ENCODE peak calls at places on chromosomes 16 and 17, in eight cellular contexts. X is fibroblast of the aortic adventitia, D is nephron progenitor cell, Q is K562, O is neural progenitor cell, Y is heart left ventricle, U is AG10803, C is OCI-LY7. Z is an unnamed sample.

GRCh38 chr16:82070656-82071369 is 35.8 kb downstream of the HSD17B2 start:
- DNase-seq in X (peak), D (no peak), Q (no peak), O (no peak), Y (no peak), U (peak), C (no peak), Z (peak)

GRCh38 chr17:37605813-37606505 is 3.3 kb downstream of the SYNRG start:
- DNase-seq in X (no peak), D (no peak), Q (no peak), O (no peak), Y (no peak), U (peak), C (peak), Z (no peak)

GRCh38 chr17:44086364-44087311 is 16.1 kb downstream of the G6PC3 start:
- DNase-seq in X (peak), D (no peak), Q (peak), O (peak), Y (no peak), U (peak), C (no peak), Z (peak)

GRCh38 chr16:4494746-4495490 is 18.7 kb downstream of the HMOX2 start:
- DNase-seq in X (peak), D (no peak), Q (no peak), O (no peak), Y (no peak), U (peak), C (no peak), Z (peak)

GRCh38 chr17:35554668-35555067 is 6.0 kb downstream of the SLFN14 start:
- DNase-seq in X (no peak), D (no peak), Q (no peak), O (no peak), Y (no peak), U (no peak), C (no peak), Z (no peak)

GRCh38 chr16:622920-623280 is 7.9 kb upstream of the WFIKKN1 start:
- DNase-seq in X (no peak), D (no peak), Q (peak), O (no peak), Y (no peak), U (no peak), C (no peak), Z (no peak)

GRCh38 chr16:20409398-20410152 is at the start of gene ACSM5:
- DNase-seq in X (no peak), D (no peak), Q (no peak), O (no peak), Y (no peak), U (no peak), C (no peak), Z (no peak)

GRCh38 chr16:19406891-19407491 is 10.7 kb upstream of the TMC5 start:
- DNase-seq in X (no peak), D (no peak), Q (no peak), O (no peak), Y (no peak), U (no peak), C (no peak), Z (no peak)

GRCh38 chr16:68287276-68288251 is 23.2 kb downstream of the SLC7A6OS start:
- DNase-seq in X (peak), D (no peak), Q (no peak), O (no peak), Y (peak), U (peak), C (no peak), Z (peak)

GRCh38 chr17:5715478-5715877 is 131.2 kb upstream of the NLRP1 start:
- DNase-seq in X (no peak), D (no peak), Q (no peak), O (no peak), Y (no peak), U (no peak), C (no peak), Z (no peak)

GRCh38 chr17:38609280-38610031 is 3.7 kb upstream of the SRCIN1 start:
- DNase-seq in X (no peak), D (no peak), Q (no peak), O (peak), Y (peak), U (no peak), C (no peak), Z (no peak)
- TF ChIP-seq CTCF in X (peak), D (no peak), Q (no peak), O (peak), Y (no peak), U (no peak), C (peak), Z (peak)

GRCh38 chr17:17752822-17753448 is 71.7 kb downstream of the RAI1 start:
- DNase-seq in X (no peak), D (no peak), Q (no peak), O (no peak), Y (no peak), U (no peak), C (peak), Z (no peak)

GRCh38 chr17:17750881-17751280 is 69.6 kb downstream of the RAI1 start:
- DNase-seq in X (no peak), D (no peak), Q (no peak), O (no peak), Y (no peak), U (no peak), C (peak), Z (no peak)

GRCh38 chr17:17751489-17751995 is 70.3 kb downstream of the RAI1 start:
- DNase-seq in X (no peak), D (no peak), Q (no peak), O (no peak), Y (no peak), U (no peak), C (peak), Z (no peak)

GRCh38 chr17:17749921-17750320 is 68.7 kb downstream of the RAI1 start:
- DNase-seq in X (peak), D (peak), Q (peak), O (peak), Y (no peak), U (peak), C (peak), Z (peak)

GRCh38 chr17:17751996-17752821 is 71.0 kb downstream of the RAI1 start:
- DNase-seq in X (peak), D (peak), Q (peak), O (peak), Y (peak), U (peak), C (peak), Z (peak)
- TF ChIP-seq CTCF in X (no peak), D (peak), Q (peak), O (peak), Y (peak), U (peak), C (peak), Z (no peak)

GRCh38 chr16:50588276-50588675 is 40.1 kb downstream of the NKD1 start:
- DNase-seq in X (no peak), D (no peak), Q (no peak), O (peak), Y (no peak), U (no peak), C (no peak), Z (no peak)

GRCh38 chr16:50583211-50583610 is 35.0 kb downstream of the NKD1 start:
- DNase-seq in X (no peak), D (no peak), Q (no peak), O (no peak), Y (peak), U (no peak), C (no peak), Z (no peak)

GRCh38 chr16:50587543-50587942 is 39.3 kb downstream of the NKD1 start:
- DNase-seq in X (no peak), D (no peak), Q (no peak), O (no peak), Y (no peak), U (no peak), C (no peak), Z (no peak)

GRCh38 chr16:50584033-50584722 is 36.0 kb downstream of the NKD1 start:
- DNase-seq in X (no peak), D (no peak), Q (peak), O (no peak), Y (peak), U (no peak), C (no peak), Z (no peak)

GRCh38 chr16:50585331-50585776 is 37.2 kb downstream of the NKD1 start:
- DNase-seq in X (peak), D (no peak), Q (no peak), O (no peak), Y (peak), U (peak), C (no peak), Z (no peak)
- TF ChIP-seq CTCF in X (no peak), D (no peak), Q (no peak), O (no peak), Y (no peak), U (no peak), C (no peak), Z (no peak)

DNA sequence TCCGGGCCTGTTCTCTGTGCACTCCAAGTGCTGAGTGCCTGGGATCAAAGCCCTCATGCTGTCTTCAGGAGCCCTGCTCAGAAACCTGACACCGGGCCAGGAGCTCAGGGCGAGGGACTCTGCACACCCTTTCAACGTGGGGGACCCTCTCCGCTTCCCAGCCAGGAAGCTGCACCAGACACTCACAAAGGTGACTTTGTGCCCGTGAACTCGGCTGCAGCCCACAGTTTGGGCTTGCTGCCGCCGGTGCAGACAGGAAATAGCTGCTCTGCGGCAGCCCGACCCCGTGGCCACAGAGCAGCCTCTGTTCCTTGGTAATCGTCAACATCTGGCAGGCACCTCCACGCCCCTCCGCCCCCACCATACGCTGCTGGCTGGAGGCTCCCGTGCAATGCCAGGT is 93.4 kb upstream of the METRNL start:
- DNase-seq in X (no peak), D (peak), Q (no peak), O (peak), Y (no peak), U (peak), C (peak), Z (peak)
- TF ChIP-seq CTCF in X (no peak), D (no peak), Q (no peak), O (no peak), Y (no peak), U (no peak), C (no peak), Z (no peak)

GRCh38 chr17:72661945-72662826 is 430.3 kb downstream of the SLC39A11 start:
- DNase-seq in X (no peak), D (no peak), Q (no peak), O (no peak), Y (no peak), U (no peak), C (no peak), Z (no peak)

GRCh38 chr17:72662827-72663190 is 429.7 kb downstream of the SLC39A11 start:
- DNase-seq in X (no peak), D (no peak), Q (no peak), O (no peak), Y (no peak), U (no peak), C (no peak), Z (no peak)

GRCh38 chr17:72659811-72660210 is 432.7 kb downstream of the SLC39A11 start:
- DNase-seq in X (no peak), D (no peak), Q (no peak), O (no peak), Y (no peak), U (no peak), C (no peak), Z (no peak)

GRCh38 chr17:72660274-72661092 is 432.0 kb downstream of the SLC39A11 start:
- DNase-seq in X (no peak), D (no peak), Q (no peak), O (no peak), Y (no peak), U (no peak), C (no peak), Z (no peak)

GRCh38 chr17:72661093-72661944 is 431.2 kb downstream of the SLC39A11 start:
- DNase-seq in X (no peak), D (no peak), Q (no peak), O (no peak), Y (no peak), U (no peak), C (no peak), Z (no peak)
- TF ChIP-seq CTCF in X (no peak), D (peak), Q (no peak), O (peak), Y (no peak), U (no peak), C (peak), Z (peak)

GRCh38 chr17:56310780-56311179 is 157.5 kb downstream of the ANKFN1 start:
- DNase-seq in X (no peak), D (no peak), Q (no peak), O (no peak), Y (no peak), U (no peak), C (no peak), Z (no peak)
- TF ChIP-seq CTCF in X (no peak), D (no peak), Q (no peak), O (no peak), Y (no peak), U (no peak), C (no peak), Z (no peak)

DNA sequence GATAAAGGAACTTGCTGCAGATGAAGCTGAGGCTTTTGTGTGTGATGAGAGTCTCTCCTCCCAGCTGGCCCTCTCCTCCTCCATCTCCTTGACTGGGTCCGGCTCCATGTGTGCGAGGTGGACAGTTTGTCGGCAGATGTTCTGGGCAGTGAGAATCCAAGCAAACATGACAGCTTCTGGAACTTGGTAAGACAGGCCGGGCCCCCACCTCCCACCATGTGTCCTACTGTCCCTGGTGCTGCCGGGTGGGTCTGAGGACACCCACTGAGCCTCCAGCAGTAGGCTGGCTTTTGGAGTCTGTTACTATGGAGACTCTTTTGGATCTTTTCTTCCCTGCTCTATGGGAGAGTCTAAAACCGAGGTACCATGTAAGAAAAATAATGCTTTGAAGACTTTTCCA is 12.6 kb downstream of the NUP85 start:
- DNase-seq in X (no peak), D (no peak), Q (no peak), O (no peak), Y (no peak), U (no peak), C (no peak), Z (no peak)
- TF ChIP-seq CTCF in X (no peak), D (no peak), Q (no peak), O (no peak), Y (no peak), U (no peak), C (no peak), Z (no peak)